ENCODE peak calls at places on chromosomes 4 and X, in nine cellular contexts. One of them, this sample, is unnamed.

GRCh38 chr4:121692261-121692660 is 4.5 kb downstream of the ANXA5 start:
- DNase-seq in Panc1: no peak
- DNase-seq in Caco-2: no peak
- DNase-seq in fibroblast of mammary gland: no peak
- DNase-seq in pulmonary artery endothelial cell: no peak
- DNase-seq in activated naive CD8-positive, alpha-beta T cell treated with anti-CD3 and anti-CD28 coated beads, Interleukin-2, amount 50 U/mL, for 24 hours: no peak
- DNase-seq in amniotic epithelial cell: no peak
- DNase-seq in left ventricle myocardium superior: no peak
- DNase-seq in M059J: no peak
- DNase-seq in this sample: no peak

GRCh38 chr4:164856396-164856795 is 20.6 kb upstream of the APELA start:
- DNase-seq in Panc1: no peak
- DNase-seq in Caco-2: no peak
- DNase-seq in fibroblast of mammary gland: no peak
- DNase-seq in pulmonary artery endothelial cell: no peak
- DNase-seq in activated naive CD8-positive, alpha-beta T cell treated with anti-CD3 and anti-CD28 coated beads, Interleukin-2, amount 50 U/mL, for 24 hours: no peak
- DNase-seq in amniotic epithelial cell: no peak
- DNase-seq in left ventricle myocardium superior: no peak
- DNase-seq in M059J: peak
- DNase-seq in this sample: no peak

GRCh38 chrX:154051210-154051810 is 31.6 kb upstream of the IRAK1 start:
- DNase-seq in Panc1: peak
- DNase-seq in Caco-2: peak
- DNase-seq in fibroblast of mammary gland: peak
- DNase-seq in pulmonary artery endothelial cell: no peak
- DNase-seq in activated naive CD8-positive, alpha-beta T cell treated with anti-CD3 and anti-CD28 coated beads, Interleukin-2, amount 50 U/mL, for 24 hours: peak
- DNase-seq in amniotic epithelial cell: peak
- DNase-seq in left ventricle myocardium superior: peak
- DNase-seq in M059J: peak
- DNase-seq in this sample: no peak

GRCh38 chrX:47316276-47317025 is 53.9 kb upstream of the ZNF157 start:
- DNase-seq in Panc1: no peak
- DNase-seq in Caco-2: no peak
- DNase-seq in fibroblast of mammary gland: no peak
- DNase-seq in pulmonary artery endothelial cell: no peak
- DNase-seq in activated naive CD8-positive, alpha-beta T cell treated with anti-CD3 and anti-CD28 coated beads, Interleukin-2, amount 50 U/mL, for 24 hours: no peak
- DNase-seq in amniotic epithelial cell: peak
- DNase-seq in left ventricle myocardium superior: peak
- DNase-seq in M059J: no peak
- DNase-seq in this sample: no peak

GRCh38 chr4:52199574-52200338 is 148.7 kb downstream of the SPATA18 start:
- DNase-seq in Panc1: no peak
- DNase-seq in Caco-2: no peak
- DNase-seq in fibroblast of mammary gland: peak
- DNase-seq in pulmonary artery endothelial cell: no peak
- DNase-seq in activated naive CD8-positive, alpha-beta T cell treated with anti-CD3 and anti-CD28 coated beads, Interleukin-2, amount 50 U/mL, for 24 hours: no peak
- DNase-seq in amniotic epithelial cell: peak
- DNase-seq in left ventricle myocardium superior: no peak
- DNase-seq in M059J: peak
- DNase-seq in this sample: no peak

GRCh38 chr4:101977096-101977495 is 186.6 kb downstream of the BANK1 start:
- DNase-seq in Panc1: peak
- DNase-seq in Caco-2: no peak
- DNase-seq in fibroblast of mammary gland: peak
- DNase-seq in pulmonary artery endothelial cell: peak
- DNase-seq in activated naive CD8-positive, alpha-beta T cell treated with anti-CD3 and anti-CD28 coated beads, Interleukin-2, amount 50 U/mL, for 24 hours: no peak
- DNase-seq in amniotic epithelial cell: peak
- DNase-seq in left ventricle myocardium superior: no peak
- DNase-seq in M059J: peak
- DNase-seq in this sample: no peak

GRCh38 chrX:71195959-71196727 is 26.9 kb upstream of the GJB1 start:
- DNase-seq in Panc1: no peak
- DNase-seq in Caco-2: no peak
- DNase-seq in fibroblast of mammary gland: no peak
- DNase-seq in pulmonary artery endothelial cell: no peak
- DNase-seq in activated naive CD8-positive, alpha-beta T cell treated with anti-CD3 and anti-CD28 coated beads, Interleukin-2, amount 50 U/mL, for 24 hours: no peak
- DNase-seq in amniotic epithelial cell: no peak
- DNase-seq in left ventricle myocardium superior: no peak
- DNase-seq in M059J: peak
- DNase-seq in this sample: no peak

GRCh38 chr4:173801876-173802713 is 272.1 kb upstream of the HAND2 start:
- DNase-seq in Panc1: no peak
- DNase-seq in Caco-2: no peak
- DNase-seq in fibroblast of mammary gland: peak
- DNase-seq in pulmonary artery endothelial cell: no peak
- DNase-seq in activated naive CD8-positive, alpha-beta T cell treated with anti-CD3 and anti-CD28 coated beads, Interleukin-2, amount 50 U/mL, for 24 hours: no peak
- DNase-seq in amniotic epithelial cell: peak
- DNase-seq in left ventricle myocardium superior: no peak
- DNase-seq in M059J: no peak
- DNase-seq in this sample: no peak

GRCh38 chrX:119672252-119672825 is 20.6 kb downstream of the SEPTIN6 start:
- DNase-seq in Panc1: no peak
- DNase-seq in Caco-2: no peak
- DNase-seq in fibroblast of mammary gland: peak
- DNase-seq in pulmonary artery endothelial cell: no peak
- DNase-seq in activated naive CD8-positive, alpha-beta T cell treated with anti-CD3 and anti-CD28 coated beads, Interleukin-2, amount 50 U/mL, for 24 hours: no peak
- DNase-seq in amniotic epithelial cell: peak
- DNase-seq in left ventricle myocardium superior: no peak
- DNase-seq in M059J: no peak
- DNase-seq in this sample: no peak

GRCh38 chrX:134542485-134542884 is 82.5 kb downstream of the HPRT1 start:
- DNase-seq in Panc1: no peak
- DNase-seq in Caco-2: no peak
- DNase-seq in fibroblast of mammary gland: peak
- DNase-seq in pulmonary artery endothelial cell: no peak
- DNase-seq in activated naive CD8-positive, alpha-beta T cell treated with anti-CD3 and anti-CD28 coated beads, Interleukin-2, amount 50 U/mL, for 24 hours: no peak
- DNase-seq in amniotic epithelial cell: peak
- DNase-seq in left ventricle myocardium superior: no peak
- DNase-seq in M059J: peak
- DNase-seq in this sample: no peak

GRCh38 chr4:174198396-174199179 is 84.9 kb downstream of the FBXO8 start:
- DNase-seq in Panc1: peak
- DNase-seq in Caco-2: no peak
- DNase-seq in fibroblast of mammary gland: peak
- DNase-seq in pulmonary artery endothelial cell: peak
- DNase-seq in activated naive CD8-positive, alpha-beta T cell treated with anti-CD3 and anti-CD28 coated beads, Interleukin-2, amount 50 U/mL, for 24 hours: no peak
- DNase-seq in amniotic epithelial cell: peak
- DNase-seq in left ventricle myocardium superior: no peak
- DNase-seq in M059J: peak
- DNase-seq in this sample: no peak

GRCh38 chr4:26074672-26075071 is 160.7 kb downstream of the SMIM20 start:
- DNase-seq in Panc1: no peak
- DNase-seq in Caco-2: no peak
- DNase-seq in fibroblast of mammary gland: no peak
- DNase-seq in pulmonary artery endothelial cell: no peak
- DNase-seq in activated naive CD8-positive, alpha-beta T cell treated with anti-CD3 and anti-CD28 coated beads, Interleukin-2, amount 50 U/mL, for 24 hours: peak
- DNase-seq in amniotic epithelial cell: no peak
- DNase-seq in left ventricle myocardium superior: no peak
- DNase-seq in M059J: no peak
- DNase-seq in this sample: peak

GRCh38 chrX:132909643-132910042 is 48.8 kb downstream of the HS6ST2 start:
- DNase-seq in Panc1: no peak
- DNase-seq in Caco-2: no peak
- DNase-seq in fibroblast of mammary gland: peak
- DNase-seq in pulmonary artery endothelial cell: no peak
- DNase-seq in activated naive CD8-positive, alpha-beta T cell treated with anti-CD3 and anti-CD28 coated beads, Interleukin-2, amount 50 U/mL, for 24 hours: no peak
- DNase-seq in amniotic epithelial cell: peak
- DNase-seq in left ventricle myocardium superior: no peak
- DNase-seq in M059J: peak
- DNase-seq in this sample: no peak